ENCODE peak calls at places on chromosomes 12 and 14, in seven cellular contexts. I, P, N, G, F, A and D are unnamed samples.

GRCh38 chr14:40981247-40981646 is 625.4 kb upstream of the LRFN5 start:
- DNase-seq in I (peak), P (no peak), N (no peak), G (no peak), F (no peak), A (no peak), D (no peak)

GRCh38 chr14:35380794-35381193 is 23.8 kb downstream of the NFKBIA start:
- DNase-seq in I (no peak), P (no peak), N (no peak), G (no peak), F (no peak), A (no peak), D (no peak)

GRCh38 chr12:120496353-120497340 is 734 bp downstream of the DYNLL1 start:
- DNase-seq in I (peak), P (no peak), N (peak), G (peak), F (peak), A (peak), D (peak)

GRCh38 chr12:132495629-132496207 is 5.8 kb downstream of the FBRSL1 start:
- DNase-seq in I (no peak), P (no peak), N (no peak), G (no peak), F (no peak), A (no peak), D (no peak)

GRCh38 chr12:50101663-50102062 is 2.1 kb upstream of the GPD1 start:
- DNase-seq in I (peak), P (no peak), N (no peak), G (no peak), F (no peak), A (no peak), D (no peak)

GRCh38 chr12:70354777-70355176 is 11.3 kb upstream of the KCNMB4 start:
- DNase-seq in I (no peak), P (no peak), N (peak), G (peak), F (no peak), A (no peak), D (no peak)

GRCh38 chr14:91185721-91186120 is 58.8 kb downstream of the GPR68 start:
- DNase-seq in I (no peak), P (no peak), N (no peak), G (no peak), F (no peak), A (no peak), D (no peak)

GRCh38 chr12:107645630-107646333 is 39.8 kb upstream of the PWP1 start:
- DNase-seq in I (no peak), P (no peak), N (no peak), G (no peak), F (no peak), A (no peak), D (no peak)

GRCh38 chr12:111864935-111865334 is 22.9 kb downstream of the MAPKAPK5 start:
- DNase-seq in I (no peak), P (no peak), N (no peak), G (no peak), F (no peak), A (no peak), D (no peak)

GRCh38 chr12:62163368-62163767 is 96.8 kb upstream of the USP15 start:
- DNase-seq in I (no peak), P (no peak), N (no peak), G (no peak), F (no peak), A (no peak), D (no peak)

GRCh38 chr12:68240975-68241374 is 12.4 kb downstream of the IL22 start:
- DNase-seq in I (no peak), P (peak), N (peak), G (peak), F (no peak), A (no peak), D (no peak)